ENCODE peak calls at places on chromosome 22, in six cellular contexts. One of them, this sample, is unnamed.
A peak's percentile ranks its signal among the peaks of the same experiment; 100 is the strongest.

GRCh38 chr22:49382451-49382735 is 445.3 kb downstream of the BRD1 start:
- DNase-seq in H9: peak; percentile 25
- DNase-seq in mesenchymal stem cell: no peak
- DNase-seq in IMR-90: no peak
- DNase-seq in trophoblast cell: no peak
- DNase-seq in H1: no peak
- DNase-seq in this sample: no peak

GRCh38 chr22:32587449-32587848 is 112.8 kb downstream of the FBXO7 start:
- DNase-seq in H9: no peak
- DNase-seq in mesenchymal stem cell: no peak
- DNase-seq in IMR-90: no peak
- DNase-seq in trophoblast cell: peak; percentile 54
- DNase-seq in H1: no peak
- DNase-seq in this sample: no peak

GRCh38 chr22:33108037-33108436 is 49.9 kb upstream of the SYN3 start:
- DNase-seq in H9: no peak
- DNase-seq in mesenchymal stem cell: no peak
- DNase-seq in IMR-90: no peak
- DNase-seq in trophoblast cell: no peak
- DNase-seq in H1: no peak
- DNase-seq in this sample: no peak

GRCh38 chr22:49469896-49470740 is 357.6 kb downstream of the BRD1 start:
- DNase-seq in H9: no peak
- DNase-seq in mesenchymal stem cell: no peak
- DNase-seq in IMR-90: no peak
- DNase-seq in trophoblast cell: no peak
- DNase-seq in H1: no peak
- DNase-seq in this sample: no peak

GRCh38 chr22:49686495-49687219 is 141.0 kb downstream of the BRD1 start:
- DNase-seq in H9: peak; percentile 22
- DNase-seq in mesenchymal stem cell: no peak
- DNase-seq in IMR-90: no peak
- DNase-seq in trophoblast cell: no peak
- DNase-seq in H1: no peak
- DNase-seq in this sample: no peak

GRCh38 chr22:17366830-17367229 is 2.4 kb upstream of the CECR2 start:
- DNase-seq in H9: peak; percentile 85
- DNase-seq in mesenchymal stem cell: no peak
- DNase-seq in IMR-90: no peak
- DNase-seq in trophoblast cell: peak; percentile 28
- DNase-seq in H1: no peak
- DNase-seq in this sample: peak; percentile 40

GRCh38 chr22:45499746-45500145 is 2.9 kb upstream of the FBLN1 start:
- DNase-seq in H9: no peak
- DNase-seq in mesenchymal stem cell: no peak
- DNase-seq in IMR-90: no peak
- DNase-seq in trophoblast cell: peak; percentile 53
- DNase-seq in H1: no peak
- DNase-seq in this sample: no peak

GRCh38 chr22:41181349-41182241 is 23.5 kb upstream of the L3MBTL2 start:
- DNase-seq in H9: peak; percentile 48
- DNase-seq in mesenchymal stem cell: peak; percentile 90
- DNase-seq in IMR-90: peak; percentile 66
- DNase-seq in trophoblast cell: peak; percentile 94
- DNase-seq in H1: no peak
- DNase-seq in this sample: no peak

GRCh38 chr22:28187612-28188011 is 268.6 kb upstream of the PITPNB start:
- DNase-seq in H9: no peak
- DNase-seq in mesenchymal stem cell: no peak
- DNase-seq in IMR-90: no peak
- DNase-seq in trophoblast cell: no peak
- DNase-seq in H1: no peak
- DNase-seq in this sample: no peak

GRCh38 chr22:29813563-29813962 is 24.5 kb downstream of the ASCC2 start:
- DNase-seq in H9: no peak
- DNase-seq in mesenchymal stem cell: peak; percentile 82
- DNase-seq in IMR-90: no peak
- DNase-seq in trophoblast cell: peak; percentile 74
- DNase-seq in H1: no peak
- DNase-seq in this sample: no peak

GRCh38 chr22:44094751-44095302 is 70.7 kb downstream of the PARVB start:
- DNase-seq in H9: no peak
- DNase-seq in mesenchymal stem cell: no peak
- DNase-seq in IMR-90: no peak
- DNase-seq in trophoblast cell: no peak
- DNase-seq in H1: no peak
- DNase-seq in this sample: no peak

GRCh38 chr22:29509298-29509697 is 29.3 kb downstream of the NEFH start:
- DNase-seq in H9: no peak
- DNase-seq in mesenchymal stem cell: no peak
- DNase-seq in IMR-90: no peak
- DNase-seq in trophoblast cell: no peak
- DNase-seq in H1: no peak
- DNase-seq in this sample: no peak

GRCh38 chr22:30941363-30941740 is 27.2 kb downstream of the MORC2 start:
- DNase-seq in H9: no peak
- DNase-seq in mesenchymal stem cell: no peak
- DNase-seq in IMR-90: no peak
- DNase-seq in trophoblast cell: no peak
- DNase-seq in H1: no peak
- DNase-seq in this sample: no peak

GRCh38 chr22:40524392-40525249 is 111.9 kb downstream of the MRTFA start:
- DNase-seq in H9: no peak
- DNase-seq in mesenchymal stem cell: no peak
- DNase-seq in IMR-90: peak; percentile 54
- DNase-seq in trophoblast cell: peak; percentile 82
- DNase-seq in H1: no peak
- DNase-seq in this sample: no peak

GRCh38 chr22:37138879-37139561 is 10.7 kb downstream of the IL2RB start:
- DNase-seq in H9: no peak
- DNase-seq in mesenchymal stem cell: peak; percentile 63
- DNase-seq in IMR-90: no peak
- DNase-seq in trophoblast cell: no peak
- DNase-seq in H1: no peak
- DNase-seq in this sample: no peak

GRCh38 chr22:38203090-38203810 is 1.5 kb downstream of the MAFF start:
- DNase-seq in H9: peak; percentile 75
- DNase-seq in mesenchymal stem cell: peak; percentile 56
- DNase-seq in IMR-90: peak; percentile 53
- DNase-seq in trophoblast cell: peak; percentile 60
- DNase-seq in H1: no peak
- DNase-seq in this sample: no peak

GRCh38 chr22:11066458-11067285 is 4461.3 kb upstream of the OR11H1 start:
- DNase-seq in H9: no peak
- DNase-seq in mesenchymal stem cell: no peak
- DNase-seq in IMR-90: no peak
- DNase-seq in trophoblast cell: no peak
- DNase-seq in H1: no peak
- DNase-seq in this sample: no peak

GRCh38 chr22:49685686-49686085 is 142.0 kb downstream of the BRD1 start:
- DNase-seq in H9: peak; percentile 20
- DNase-seq in mesenchymal stem cell: no peak
- DNase-seq in IMR-90: no peak
- DNase-seq in trophoblast cell: no peak
- DNase-seq in H1: no peak
- DNase-seq in this sample: no peak

DNA sequence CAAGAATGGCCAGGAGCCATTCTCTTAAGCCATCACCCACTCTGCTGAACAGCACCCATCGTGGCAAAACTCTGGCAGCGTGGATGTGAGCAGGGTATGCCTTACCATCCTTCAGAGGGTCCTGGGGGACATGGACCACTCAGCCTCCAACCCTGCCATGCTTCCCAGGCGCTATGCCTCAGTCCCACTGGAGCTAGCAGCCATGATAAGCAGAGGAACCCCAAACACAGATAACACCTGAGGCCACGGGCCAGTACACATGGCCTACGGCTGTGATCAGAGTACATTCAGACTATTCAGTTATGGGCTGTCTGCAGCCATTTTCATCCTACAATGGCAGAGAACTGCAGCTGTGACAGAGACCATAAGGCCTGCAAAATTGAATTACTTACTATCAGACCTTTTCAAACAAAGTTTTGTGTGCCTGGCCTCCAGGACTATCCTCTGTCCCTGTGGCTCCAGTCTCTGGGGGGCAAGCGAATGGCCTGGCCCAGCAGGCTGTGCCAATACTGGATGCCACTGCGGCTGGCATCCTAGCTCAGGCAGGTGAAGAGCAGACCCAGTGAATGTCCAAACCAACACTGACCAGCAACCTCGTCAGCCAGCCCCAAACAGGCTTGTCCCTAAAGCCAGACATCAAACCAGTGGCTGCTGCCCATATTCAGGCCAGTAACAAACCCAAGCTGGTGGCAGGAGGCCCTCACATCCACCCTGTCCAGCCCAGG is 6.9 kb downstream of the ARVCF start:
- DNase-seq in H9: no peak
- DNase-seq in mesenchymal stem cell: no peak
- DNase-seq in IMR-90: no peak
- DNase-seq in trophoblast cell: no peak
- DNase-seq in H1: no peak
- DNase-seq in this sample: no peak
- H4K91ac ChIP-seq in H9: no peak overlapping the region
- H4K91ac ChIP-seq in mesenchymal stem cell: no peak overlapping the region
- H4K91ac ChIP-seq in IMR-90: no peak overlapping the region
- H4K91ac ChIP-seq in trophoblast cell: peak overlapping the region; percentile 25
- H4K91ac ChIP-seq in H1: no peak overlapping the region
- H4K91ac ChIP-seq in this sample: no peak overlapping the region

GRCh38 chr22:26482171-26482570 is 1.4 kb downstream of the HPS4 start:
- DNase-seq in H9: no peak
- DNase-seq in mesenchymal stem cell: no peak
- DNase-seq in IMR-90: no peak
- DNase-seq in trophoblast cell: no peak
- DNase-seq in H1: no peak
- DNase-seq in this sample: no peak

GRCh38 chr22:26483439-26484359 is at the start of the genes HPS4 and SRRD:
- DNase-seq in H9: peak; percentile 92
- DNase-seq in mesenchymal stem cell: peak; percentile 91
- DNase-seq in IMR-90: peak; percentile 88
- DNase-seq in trophoblast cell: peak; percentile 96
- DNase-seq in H1: peak; percentile 62
- DNase-seq in this sample: peak; percentile 93

GRCh38 chr22:26481694-26482093 is 1.9 kb downstream of the HPS4 start:
- DNase-seq in H9: no peak
- DNase-seq in mesenchymal stem cell: no peak
- DNase-seq in IMR-90: no peak
- DNase-seq in trophoblast cell: no peak
- DNase-seq in H1: no peak
- DNase-seq in this sample: no peak

GRCh38 chr22:26484360-26484706 is 656 bp downstream of the SRRD start:
- DNase-seq in H9: no peak
- DNase-seq in mesenchymal stem cell: no peak
- DNase-seq in IMR-90: peak; percentile 31
- DNase-seq in trophoblast cell: peak; percentile 12
- DNase-seq in H1: no peak
- DNase-seq in this sample: no peak

GRCh38 chr22:26483043-26483438 is 542 bp downstream of the HPS4 start:
- DNase-seq in H9: no peak
- DNase-seq in mesenchymal stem cell: no peak
- DNase-seq in IMR-90: no peak
- DNase-seq in trophoblast cell: no peak
- DNase-seq in H1: no peak
- DNase-seq in this sample: no peak
- H2BK5ac ChIP-seq in H9: no peak overlapping the region
- H2BK5ac ChIP-seq in mesenchymal stem cell: peak overlapping the region; percentile 90
- H2BK5ac ChIP-seq in IMR-90: peak overlapping the region; percentile 64
- H2BK5ac ChIP-seq in trophoblast cell: peak overlapping the region; percentile 97
- H2BK5ac ChIP-seq in H1: peak overlapping the region; percentile 41
- H2BK5ac ChIP-seq in this sample: peak overlapping the region; percentile 71

GRCh38 chr22:20115691-20116375 is at the start of gene RANBP1:
- DNase-seq in H9: no peak
- DNase-seq in mesenchymal stem cell: no peak
- DNase-seq in IMR-90: no peak
- DNase-seq in trophoblast cell: no peak
- DNase-seq in H1: no peak
- DNase-seq in this sample: no peak
- H2AK5ac ChIP-seq in H9: no peak within 1 kb of the TSS
- H2AK5ac ChIP-seq in mesenchymal stem cell: peak within 1 kb of the TSS; percentile 79
- H2AK5ac ChIP-seq in IMR-90: peak within 1 kb of the TSS; percentile 87
- H2AK5ac ChIP-seq in trophoblast cell: peak within 1 kb of the TSS; percentile 82
- H2AK5ac ChIP-seq in H1: no peak within 1 kb of the TSS
- H2AK5ac ChIP-seq in this sample: peak within 1 kb of the TSS; percentile 100

GRCh38 chr22:42427211-42427610 is 5.0 kb downstream of the NFAM1 start:
- DNase-seq in H9: no peak
- DNase-seq in mesenchymal stem cell: no peak
- DNase-seq in IMR-90: no peak
- DNase-seq in trophoblast cell: no peak
- DNase-seq in H1: no peak
- DNase-seq in this sample: no peak
- H4K91ac ChIP-seq in H9: no peak overlapping the region
- H4K91ac ChIP-seq in mesenchymal stem cell: no peak overlapping the region
- H4K91ac ChIP-seq in IMR-90: no peak overlapping the region
- H4K91ac ChIP-seq in trophoblast cell: no peak overlapping the region
- H4K91ac ChIP-seq in H1: no peak overlapping the region
- H4K91ac ChIP-seq in this sample: no peak overlapping the region

GRCh38 chr22:47739616-47740015 is 977.2 kb downstream of the TBC1D22A start:
- DNase-seq in H9: no peak
- DNase-seq in mesenchymal stem cell: no peak
- DNase-seq in IMR-90: no peak
- DNase-seq in trophoblast cell: no peak
- DNase-seq in H1: no peak
- DNase-seq in this sample: no peak
- H2BK5ac ChIP-seq in H9: no peak overlapping the region
- H2BK5ac ChIP-seq in mesenchymal stem cell: no peak overlapping the region
- H2BK5ac ChIP-seq in IMR-90: no peak overlapping the region
- H2BK5ac ChIP-seq in trophoblast cell: no peak overlapping the region
- H2BK5ac ChIP-seq in H1: no peak overlapping the region
- H2BK5ac ChIP-seq in this sample: no peak overlapping the region

This sample was measured in neuronal stem cell.